ENCODE peak calls at places on chromosomes 3 and 15, in eight cellular contexts. S, P, I, R, Y, E, Q and G are unnamed samples. For H3K4me1, the result is how much of the 10 kb centered on the place peaks cover.

GRCh38 chr3:40299130-40299720 is 10.3 kb upstream of the EIF1B start:
- DNase-seq in S (no peak), P (no peak), I (no peak), R (no peak), Y (no peak), E (no peak), Q (no peak), G (no peak)

GRCh38 chr3:166837535-166837934 is 542.6 kb downstream of the ZBBX start:
- DNase-seq in S (no peak), P (peak), I (peak), R (no peak), Y (no peak), E (no peak), Q (peak), G (no peak)

GRCh38 chr3:113222412-113223086 is 11.2 kb downstream of the BOC start:
- DNase-seq in S (no peak), P (no peak), I (no peak), R (peak), Y (no peak), E (no peak), Q (no peak), G (no peak)

GRCh38 chr3:39848365-39848764 is 39.0 kb downstream of the MYRIP start:
- DNase-seq in S (no peak), P (no peak), I (no peak), R (no peak), Y (no peak), E (no peak), Q (no peak), G (no peak)

GRCh38 chr3:152961323-152961722 is 126.4 kb downstream of the P2RY1 start:
- DNase-seq in S (no peak), P (peak), I (peak), R (peak), Y (no peak), E (no peak), Q (peak), G (no peak)

GRCh38 chr3:184229424-184230080 is at the start of gene VWA5B2:
- DNase-seq in S (no peak), P (peak), I (peak), R (peak), Y (peak), E (peak), Q (peak), G (no peak)

GRCh38 chr3:123602325-123602724 is 17.5 kb upstream of the HACD2 start:
- DNase-seq in S (no peak), P (no peak), I (peak), R (peak), Y (no peak), E (no peak), Q (peak), G (no peak)

GRCh38 chr15:85064710-85065109 is 83.1 kb downstream of the PDE8A start:
- DNase-seq in S (no peak), P (no peak), I (no peak), R (no peak), Y (no peak), E (no peak), Q (no peak), G (no peak)

GRCh38 chr3:141444586-141445285 is 42.1 kb upstream of the RASA2 start:
- DNase-seq in S (no peak), P (no peak), I (no peak), R (no peak), Y (no peak), E (no peak), Q (no peak), G (no peak)

GRCh38 chr3:143998266-143998665 is 26.6 kb downstream of the DIPK2A start:
- DNase-seq in S (no peak), P (no peak), I (no peak), R (no peak), Y (no peak), E (no peak), Q (peak), G (no peak)

GRCh38 chr3:66418432-66419052 is 82.3 kb downstream of the LRIG1 start:
- DNase-seq in S (peak), P (no peak), I (no peak), R (peak), Y (no peak), E (no peak), Q (no peak), G (no peak)

GRCh38 chr15:73924258-73924921 is 1.9 kb upstream of the LOXL1 start:
- DNase-seq in S (no peak), P (no peak), I (peak), R (no peak), Y (peak), E (peak), Q (peak), G (peak)

GRCh38 chr3:133896002-133896761 is 500 bp upstream of the RAB6B start:
- DNase-seq in S (no peak), P (peak), I (no peak), R (no peak), Y (no peak), E (no peak), Q (no peak), G (no peak)

GRCh38 chr3:190116551-190117067 is 4.1 kb downstream of the P3H2 start:
- DNase-seq in S (no peak), P (no peak), I (no peak), R (no peak), Y (no peak), E (no peak), Q (peak), G (no peak)

GRCh38 chr15:68399096-68400065 is 32.6 kb downstream of the ITGA11 start:
- DNase-seq in S (no peak), P (no peak), I (no peak), R (no peak), Y (no peak), E (no peak), Q (no peak), G (no peak)

GRCh38 chr15:52658955-52659354 is 20.2 kb downstream of the ATOSA start:
- DNase-seq in S (no peak), P (no peak), I (no peak), R (no peak), Y (no peak), E (no peak), Q (peak), G (no peak)

GRCh38 chr15:29612096-29612495 is 210.2 kb downstream of the TJP1 start:
- DNase-seq in S (no peak), P (no peak), I (peak), R (no peak), Y (no peak), E (no peak), Q (no peak), G (no peak)

GRCh38 chr15:51848811-51849210 is 19.4 kb downstream of the TMOD3 start:
- DNase-seq in S (no peak), P (no peak), I (no peak), R (no peak), Y (no peak), E (no peak), Q (no peak), G (no peak)

GRCh38 chr3:134364936-134365765 is 9.1 kb downstream of the AMOTL2 start:
- DNase-seq in S (peak), P (no peak), I (peak), R (no peak), Y (no peak), E (no peak), Q (no peak), G (no peak)

GRCh38 chr15:66369773-66370651 is 13.5 kb upstream of the TIPIN start:
- DNase-seq in S (no peak), P (no peak), I (peak), R (no peak), Y (no peak), E (no peak), Q (peak), G (no peak)

GRCh38 chr3:128409621-128410581 is 56.8 kb downstream of the DNAJB8 start:
- DNase-seq in S (no peak), P (no peak), I (no peak), R (no peak), Y (no peak), E (no peak), Q (no peak), G (no peak)

GRCh38 chr15:93771429-93772020 is 459.8 kb upstream of the MCTP2 start:
- DNase-seq in S (no peak), P (no peak), I (no peak), R (no peak), Y (no peak), E (no peak), Q (no peak), G (no peak)

GRCh38 chr3:48299746-48300361 is 33.6 kb downstream of the SPINK8 start:
- DNase-seq in S (no peak), P (no peak), I (no peak), R (no peak), Y (no peak), E (no peak), Q (no peak), G (no peak)

GRCh38 chr3:183018416-183019192 is 38.3 kb upstream of the DCUN1D1 start:
- DNase-seq in S (no peak), P (no peak), I (peak), R (no peak), Y (no peak), E (no peak), Q (no peak), G (no peak)

GRCh38 chr3:124879395-124879723 is 7.8 kb downstream of the ITGB5 start:
- DNase-seq in S (no peak), P (no peak), I (no peak), R (no peak), Y (no peak), E (no peak), Q (no peak), G (no peak)

GRCh38 chr3:4568831-4569230 is 75.7 kb downstream of the ITPR1 start:
- DNase-seq in S (no peak), P (no peak), I (no peak), R (no peak), Y (no peak), E (no peak), Q (no peak), G (no peak)

GRCh38 chr3:77038928-77039605 is 832 bp upstream of the ROBO2 start:
- DNase-seq in S (no peak), P (peak), I (peak), R (no peak), Y (peak), E (peak), Q (no peak), G (no peak)

GRCh38 chr15:92666780-92667179 is 11.2 kb upstream of the FAM174B start:
- DNase-seq in S (no peak), P (no peak), I (no peak), R (peak), Y (no peak), E (no peak), Q (no peak), G (peak)

GRCh38 chr3:134074790-134075567 is 45.3 kb upstream of the SLCO2A1 start:
- DNase-seq in S (no peak), P (no peak), I (no peak), R (no peak), Y (no peak), E (no peak), Q (no peak), G (peak)

GRCh38 chr15:34753236-34753894 is 1.4 kb downstream of the GJD2 start:
- DNase-seq in S (no peak), P (peak), I (peak), R (peak), Y (no peak), E (no peak), Q (peak), G (no peak)

GRCh38 chr15:55894406-55894965 is 98.9 kb downstream of the NEDD4 start:
- DNase-seq in S (no peak), P (no peak), I (no peak), R (no peak), Y (no peak), E (no peak), Q (no peak), G (no peak)

GRCh38 chr15:55900019-55900418 is 93.4 kb downstream of the NEDD4 start:
- DNase-seq in S (no peak), P (no peak), I (no peak), R (no peak), Y (no peak), E (no peak), Q (no peak), G (no peak)

GRCh38 chr15:55893852-55894251 is 99.6 kb downstream of the NEDD4 start:
- DNase-seq in S (no peak), P (no peak), I (no peak), R (no peak), Y (no peak), E (no peak), Q (no peak), G (no peak)

GRCh38 chr15:55899537-55899936 is 93.9 kb downstream of the NEDD4 start:
- DNase-seq in S (no peak), P (no peak), I (no peak), R (no peak), Y (no peak), E (no peak), Q (no peak), G (no peak)

DNA sequence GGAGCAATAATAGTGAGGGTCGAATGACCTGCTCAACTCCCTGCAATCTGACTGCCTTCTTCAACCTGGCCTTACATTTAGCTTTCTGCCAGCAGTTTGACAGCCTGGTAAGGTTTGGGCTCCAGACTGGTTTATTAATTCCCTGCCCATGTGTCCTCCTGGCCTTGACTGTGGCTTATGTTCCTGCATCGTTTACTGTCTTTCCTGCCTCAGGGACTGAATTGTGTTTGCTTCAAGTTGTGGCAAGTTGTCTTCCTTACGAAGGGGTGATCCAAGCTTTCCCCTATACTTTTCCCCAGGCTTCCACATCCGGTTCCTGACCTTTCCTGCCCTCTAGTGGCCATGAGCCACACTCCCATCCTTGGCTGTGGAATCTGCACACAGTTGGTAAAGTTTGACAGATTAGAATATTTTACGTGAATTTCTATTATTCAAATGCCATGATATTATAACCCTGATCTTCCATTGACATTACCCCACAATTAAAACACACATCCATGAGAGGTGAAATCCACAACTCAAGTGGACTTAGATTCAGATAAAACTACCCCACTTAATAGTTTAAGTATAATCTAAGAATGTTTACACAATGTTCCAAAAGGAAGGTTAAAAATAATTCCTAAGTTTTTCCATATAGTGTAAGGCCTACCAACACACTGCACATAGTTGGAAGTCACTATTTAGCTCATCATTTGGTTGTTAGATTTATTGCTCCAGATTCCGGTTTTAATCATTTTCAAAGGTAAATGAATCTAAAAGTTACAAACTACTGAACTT is 95.7 kb downstream of the NEDD4 start:
- DNase-seq in S (no peak), P (peak), I (peak), R (peak), Y (peak), E (peak), Q (peak), G (no peak)
- H3K4me3 ChIP-seq in S (no peak), P (no peak), I (no peak), R (no peak), Y (no peak), E (no peak), Q (no peak), G (no peak)

GRCh38 chr15:98855815-98856539 is 151.6 kb downstream of the PGPEP1L start:
- DNase-seq in S (no peak), P (no peak), I (no peak), R (no peak), Y (no peak), E (no peak), Q (no peak), G (no peak)
- H3K4me1 ChIP-seq in S (under half), P (under half), I (half or more), R (under half), Y (under half), E (under half), Q (half or more), G (under half)

GRCh38 chr15:89556413-89557262 is 18.6 kb upstream of the TICRR start:
- DNase-seq in S (no peak), P (peak), I (peak), R (peak), Y (peak), E (no peak), Q (peak), G (no peak)
- TF ChIP-seq CTCF in S (peak), P (peak), I (peak), R (peak), Y (peak), E (peak), Q (peak), G (peak)

GRCh38 chr3:187368765-187369450 is 723 bp downstream of the RTP4 start:
- DNase-seq in S (no peak), P (no peak), I (no peak), R (no peak), Y (no peak), E (no peak), Q (no peak), G (no peak)
- H3K4me3 ChIP-seq in S (peak), P (no peak), I (no peak), R (peak), Y (peak), E (peak), Q (no peak), G (peak)

GRCh38 chr3:63968612-63969350 is 54.5 kb downstream of the PSMD6 start:
- DNase-seq in S (no peak), P (no peak), I (no peak), R (no peak), Y (no peak), E (no peak), Q (no peak), G (no peak)

GRCh38 chr3:63972196-63972595 is 51.1 kb downstream of the PSMD6 start:
- DNase-seq in S (no peak), P (no peak), I (no peak), R (no peak), Y (no peak), E (no peak), Q (no peak), G (no peak)

GRCh38 chr3:63972987-63973386 is 50.3 kb downstream of the PSMD6 start:
- DNase-seq in S (no peak), P (no peak), I (no peak), R (peak), Y (no peak), E (no peak), Q (no peak), G (no peak)

GRCh38 chr3:63969866-63970265 is 53.4 kb downstream of the PSMD6 start:
- DNase-seq in S (no peak), P (no peak), I (no peak), R (no peak), Y (no peak), E (no peak), Q (no peak), G (no peak)

DNA sequence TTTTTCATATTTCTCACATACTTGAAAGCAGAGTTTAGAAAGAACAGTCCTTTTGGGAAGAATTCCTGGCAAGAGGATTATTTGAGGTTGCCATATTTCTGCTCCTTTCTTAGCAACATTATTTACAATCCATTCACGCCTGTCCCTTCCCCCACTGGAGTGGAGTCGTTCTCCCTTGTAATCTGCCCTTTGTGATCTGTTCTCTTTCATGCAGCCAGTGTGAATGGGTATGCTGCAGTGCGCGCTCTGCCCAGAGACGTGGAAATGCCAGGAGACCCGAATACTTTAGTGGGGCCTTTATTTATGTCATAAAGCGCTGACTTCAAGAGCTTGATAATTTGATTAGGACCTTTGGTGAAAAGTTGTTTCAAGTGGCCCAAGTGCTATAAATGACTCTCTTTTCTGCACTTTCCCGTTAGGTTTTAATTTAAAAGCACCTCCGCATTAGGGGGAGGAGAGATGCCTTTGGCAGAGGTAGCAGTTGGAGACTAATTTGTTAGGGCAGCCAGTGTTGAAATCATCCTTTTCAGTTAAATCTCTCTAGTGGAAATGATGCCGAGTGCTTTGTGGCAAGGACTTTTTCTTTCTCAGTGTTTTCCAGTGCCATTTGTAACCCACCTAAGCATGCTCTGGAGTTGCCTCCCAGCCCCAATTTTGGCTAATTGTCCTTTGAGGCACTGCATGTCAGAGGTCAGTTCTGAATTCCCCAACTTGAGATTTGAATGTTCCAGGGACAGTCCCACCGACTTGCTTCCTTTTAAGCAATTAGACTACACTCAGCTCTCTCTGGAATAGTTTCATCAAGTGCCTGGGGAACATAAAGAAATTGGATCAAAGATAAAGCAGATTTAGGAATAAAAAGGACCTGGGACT is 52.5 kb downstream of the PSMD6 start:
- DNase-seq in S (no peak), P (peak), I (no peak), R (no peak), Y (no peak), E (no peak), Q (no peak), G (no peak)
- H3K4me1 ChIP-seq in S (under half), P (under half), I (under half), R (under half), Y (under half), E (under half), Q (under half), G (half or more)